ENCODE peak calls at places on chromosomes 3 and 15, in five cellular contexts. E is breast epithelium, J is astrocyte, R is PC-3, O is psoas muscle. K is an unnamed sample.

GRCh38 chr3:24060055-24060454 is 115.0 kb downstream of the NR1D2 start:
- DNase-seq in J (peak), O (no peak), E (no peak), R (peak), K (no peak)

GRCh38 chr15:77889009-77889806 is 188.3 kb downstream of the TBC1D2B start:
- DNase-seq in O (peak), E (no peak), R (no peak), J (no peak), K (no peak)

GRCh38 chr3:139388961-139389551 is 391 bp downstream of the COPB2 start:
- DNase-seq in J (no peak), E (no peak), O (no peak), R (no peak), K (no peak)

GRCh38 chr15:45138814-45139765 is 9.3 kb downstream of the DUOX1 start:
- DNase-seq in R (no peak), E (no peak), J (no peak), O (no peak), K (peak)

GRCh38 chr3:38460377-38461085 is 6.8 kb downstream of the ACVR2B start:
- DNase-seq in J (no peak), E (no peak), R (no peak), O (peak), K (no peak)

GRCh38 chr3:152539191-152539764 is 270.5 kb downstream of the MBNL1 start:
- DNase-seq in O (no peak), E (no peak), J (no peak), R (no peak), K (no peak)

GRCh38 chr3:48232734-48233133 is 8.2 kb upstream of the ZNF589 start:
- DNase-seq in R (peak), J (peak), E (peak), O (peak), K (peak)

GRCh38 chr15:35567392-35567791 is 21.4 kb upstream of the DPH6 start:
- DNase-seq in E (no peak), O (no peak), R (no peak), J (no peak), K (no peak)

GRCh38 chr3:194691481-194692281 is 6.0 kb downstream of the FAM43A start:
- DNase-seq in E (no peak), J (no peak), O (no peak), R (no peak), K (no peak)

GRCh38 chr3:115623414-115623868 is at the start of gene GAP43:
- DNase-seq in O (peak), E (no peak), R (peak), J (peak), K (peak)

GRCh38 chr15:71440479-71441071 is 325.3 kb downstream of the THSD4 start:
- DNase-seq in O (no peak), J (peak), R (peak), E (no peak), K (no peak)

GRCh38 chr3:181383201-181383600 is 328.5 kb upstream of the SOX2 start:
- DNase-seq in R (no peak), E (no peak), O (no peak), J (no peak), K (no peak)

GRCh38 chr3:86845731-86846130 is 145.2 kb downstream of the VGLL3 start:
- DNase-seq in R (no peak), E (no peak), J (no peak), O (no peak), K (no peak)

GRCh38 chr3:55416381-55416821 is 70.7 kb downstream of the WNT5A start:
- DNase-seq in J (peak), O (no peak), E (no peak), R (peak), K (no peak)

GRCh38 chr3:195405646-195406045 is 37.2 kb downstream of the ACAP2 start:
- DNase-seq in J (no peak), R (no peak), O (no peak), E (no peak), K (no peak)

GRCh38 chr15:79431636-79432344 is at the start of gene MINAR1:
- DNase-seq in O (no peak), R (peak), J (peak), E (no peak), K (no peak)

GRCh38 chr15:47194718-47195117 is 522.6 kb upstream of the SEMA6D start:
- DNase-seq in R (peak), E (no peak), O (no peak), J (peak), K (no peak)

GRCh38 chr3:3631114-3631513 is 168.1 kb upstream of the LRRN1 start:
- DNase-seq in J (peak), O (no peak), E (no peak), R (no peak), K (no peak)

GRCh38 chr15:68347392-68347791 is 69.8 kb downstream of the FEM1B start:
- DNase-seq in E (no peak), J (peak), O (no peak), R (no peak), K (no peak)

GRCh38 chr3:159548675-159549335 is 439.8 kb upstream of the IL12A start:
- DNase-seq in R (peak), E (no peak), J (peak), O (no peak), K (no peak)

GRCh38 chr3:133829310-133829707 is 23.7 kb downstream of the SRPRB start:
- DNase-seq in E (no peak), O (no peak), J (no peak), R (no peak), K (no peak)

GRCh38 chr15:39936681-39937080 is 2.8 kb downstream of the EIF2AK4 start:
- DNase-seq in O (no peak), J (no peak), R (peak), E (no peak), K (no peak)

GRCh38 chr3:197337656-197338055 is 39.2 kb upstream of the DLG1 start:
- DNase-seq in J (peak), E (no peak), R (peak), O (no peak), K (no peak)

GRCh38 chr15:89630974-89631901 is 24.0 kb downstream of the KIF7 start:
- DNase-seq in E (no peak), O (peak), J (no peak), R (no peak), K (no peak)

GRCh38 chr15:89632563-89633430 is 22.5 kb downstream of the KIF7 start:
- DNase-seq in R (no peak), O (no peak), J (no peak), E (no peak), K (no peak)

GRCh38 chr15:89630260-89630659 is 25.0 kb downstream of the KIF7 start:
- DNase-seq in R (no peak), J (no peak), E (no peak), O (no peak), K (no peak)

GRCh38 chr15:89633585-89633984 is 21.7 kb downstream of the KIF7 start:
- DNase-seq in J (no peak), E (no peak), O (no peak), R (no peak), K (no peak)

GRCh38 chr15:89631902-89632264 is 23.4 kb downstream of the KIF7 start:
- DNase-seq in J (no peak), R (no peak), E (no peak), O (no peak), K (no peak)
- H3K27ac ChIP-seq in J (no peak), R (no peak), E (no peak), O (no peak), K (no peak)

GRCh38 chr3:50570508-50571279 is 1.4 kb downstream of the HEMK1 start:
- DNase-seq in E (no peak), J (no peak), O (no peak), R (no peak), K (no peak)
- H3K4me3 ChIP-seq in E (no peak), J (peak), O (peak), R (peak), K (no peak)

DNA sequence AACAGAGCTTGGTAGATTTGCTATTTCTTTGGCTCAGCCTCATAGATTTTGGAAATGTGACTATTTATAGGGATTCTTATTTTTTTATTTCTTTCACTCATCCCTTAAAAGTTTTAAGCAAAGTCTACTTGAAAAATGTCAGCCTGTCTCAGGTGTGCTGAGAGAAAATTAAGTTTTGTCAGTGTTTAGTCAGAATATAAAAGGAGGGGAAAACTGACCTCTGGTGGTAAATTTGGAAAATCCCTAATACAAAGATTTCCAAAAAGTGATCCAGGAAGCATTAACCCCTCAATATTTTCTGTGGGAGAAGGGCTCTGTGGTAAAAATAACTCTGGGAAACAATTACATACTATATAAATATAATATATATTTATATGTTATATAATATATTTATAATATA is 41.0 kb upstream of the FRMD4B start:
- DNase-seq in J (no peak), O (no peak), E (no peak), R (no peak), K (no peak)
- TF ChIP-seq CTCF in J (no peak), O (no peak), E (no peak), R (peak), K (no peak)

GRCh38 chr3:29354894-29355293 is 74.0 kb downstream of the RBMS3 start:
- DNase-seq in O (no peak), J (no peak), E (no peak), R (no peak), K (no peak)
- H3K27ac ChIP-seq in O (no peak), J (no peak), E (no peak), R (no peak), K (no peak)

GRCh38 chr3:31157028-31157694 is 262.7 kb upstream of the GADL1 start:
- DNase-seq in R (peak), O (no peak), E (no peak), J (no peak), K (no peak)
- H3K4me3 ChIP-seq in R (no peak), O (no peak), E (no peak), J (no peak), K (peak)

GRCh38 chr3:174907027-174907426 is 47.9 kb downstream of the NAALADL2 start:
- DNase-seq in J (peak), O (no peak), E (no peak), R (no peak), K (no peak)

GRCh38 chr3:174907628-174908407 is 48.7 kb downstream of the NAALADL2 start:
- DNase-seq in R (peak), J (no peak), O (no peak), E (no peak), K (no peak)
- TF ChIP-seq CTCF in R (no peak), J (no peak), O (no peak), E (no peak), K (no peak)

DNA sequence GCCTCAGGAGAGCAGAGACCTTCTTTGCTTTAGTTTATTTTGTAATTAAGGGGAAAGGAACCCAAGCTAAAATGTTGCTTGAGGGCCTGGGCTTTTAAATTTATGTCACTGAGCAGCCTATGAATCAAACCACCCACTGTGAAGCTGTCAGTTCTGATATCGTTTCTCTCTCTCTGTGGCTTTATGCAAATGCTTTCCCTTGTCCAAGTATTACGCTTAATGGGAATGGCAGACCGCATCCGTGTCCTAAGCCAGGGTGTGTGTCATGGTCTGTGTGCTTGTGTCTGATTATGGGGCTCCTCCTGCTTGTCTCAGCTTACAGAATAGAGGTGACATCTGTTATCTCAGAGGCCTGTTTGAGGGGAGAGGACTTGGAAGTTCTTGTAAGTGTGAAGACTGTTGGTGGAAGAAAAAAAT is 82.4 kb downstream of the EBLN2 start:
- DNase-seq in J (peak), O (no peak), R (no peak), E (no peak), K (no peak)
- H3K27ac ChIP-seq in J (no peak), O (no peak), R (no peak), E (no peak), K (no peak)

GRCh38 chr15:67253103-67253502 is 1.4 kb downstream of the AAGAB start:
- DNase-seq in J (no peak), O (no peak), E (no peak), R (peak), K (no peak)
- H3K4me3 ChIP-seq in J (peak), O (peak), E (no peak), R (peak), K (peak)

DNA sequence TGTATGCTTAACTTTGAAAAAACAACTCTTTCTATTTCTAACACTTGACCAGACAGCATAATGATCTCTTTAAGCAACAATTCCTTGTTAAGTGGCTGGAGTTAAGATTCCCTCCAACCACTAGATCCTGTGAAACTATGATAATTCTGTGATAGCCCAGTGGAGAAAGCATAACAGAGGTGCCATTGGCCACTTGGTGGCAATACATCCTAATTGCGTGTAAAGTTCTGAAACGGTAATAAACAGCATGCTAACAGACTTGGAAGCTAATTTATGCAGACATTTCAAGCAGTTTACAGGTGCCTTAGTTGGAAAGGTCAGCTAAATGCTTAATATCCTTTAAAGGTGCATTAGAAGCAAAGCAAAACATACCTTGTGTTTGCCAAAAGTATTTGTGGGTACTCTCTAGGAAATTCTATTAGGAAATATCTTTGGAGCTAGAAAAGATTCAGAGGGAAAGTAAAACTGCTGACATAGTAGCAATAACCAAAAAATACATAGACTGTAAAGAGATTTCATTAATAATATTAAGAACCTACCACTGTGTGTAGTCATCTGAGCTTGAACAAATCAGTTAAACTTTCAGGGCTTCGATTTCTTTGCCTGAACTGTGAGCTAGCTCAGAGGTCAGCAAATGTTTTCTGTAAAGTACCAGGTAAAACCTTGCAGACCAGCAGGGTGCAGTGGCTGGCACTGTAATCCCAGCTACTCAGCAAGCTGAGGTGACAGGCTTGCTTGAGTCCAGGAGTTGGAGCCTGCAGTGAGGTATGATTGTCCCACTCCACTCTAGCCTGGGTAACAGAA is 19.0 kb upstream of the CSTA start:
- DNase-seq in O (no peak), J (no peak), E (no peak), R (peak), K (no peak)
- TF ChIP-seq CTCF in O (no peak), J (no peak), E (no peak), R (peak), K (no peak)

K was measured in upper lobe of right lung.